ENCODE peak calls at places on chromosomes 3 and 15, in nine cellular contexts. One of them, this sample, is unnamed.

GRCh38 chr3:129517516-129517915 is 10.9 kb upstream of the RHO start:
- DNase-seq in HCT116: no peak
- DNase-seq in body of pancreas: no peak
- DNase-seq in right lobe of liver: no peak
- DNase-seq in ovary: no peak
- DNase-seq in GM12891: no peak
- DNase-seq in transverse colon: no peak
- DNase-seq in lower leg skin: no peak
- DNase-seq in adrenal gland: no peak
- DNase-seq in this sample: no peak

GRCh38 chr15:68700395-68701123 is 120.1 kb downstream of the ANP32A start:
- DNase-seq in HCT116: no peak
- DNase-seq in body of pancreas: no peak
- DNase-seq in right lobe of liver: no peak
- DNase-seq in ovary: peak
- DNase-seq in GM12891: no peak
- DNase-seq in transverse colon: peak
- DNase-seq in lower leg skin: peak
- DNase-seq in adrenal gland: peak
- DNase-seq in this sample: no peak

GRCh38 chr15:91302588-91303439 is 202.8 kb downstream of the SV2B start:
- DNase-seq in HCT116: peak
- DNase-seq in body of pancreas: peak
- DNase-seq in right lobe of liver: no peak
- DNase-seq in ovary: peak
- DNase-seq in GM12891: peak
- DNase-seq in transverse colon: peak
- DNase-seq in lower leg skin: no peak
- DNase-seq in adrenal gland: no peak
- DNase-seq in this sample: no peak

GRCh38 chr3:149604125-149604851 is 53.5 kb downstream of the WWTR1 start:
- DNase-seq in HCT116: no peak
- DNase-seq in body of pancreas: no peak
- DNase-seq in right lobe of liver: no peak
- DNase-seq in ovary: no peak
- DNase-seq in GM12891: no peak
- DNase-seq in transverse colon: no peak
- DNase-seq in lower leg skin: no peak
- DNase-seq in adrenal gland: no peak
- DNase-seq in this sample: no peak

GRCh38 chr3:88149146-88149515 is 628 bp upstream of the C3orf38 start:
- DNase-seq in HCT116: peak
- DNase-seq in body of pancreas: no peak
- DNase-seq in right lobe of liver: no peak
- DNase-seq in ovary: no peak
- DNase-seq in GM12891: no peak
- DNase-seq in transverse colon: no peak
- DNase-seq in lower leg skin: peak
- DNase-seq in adrenal gland: no peak
- DNase-seq in this sample: no peak

GRCh38 chr15:47516576-47517371 is 200.5 kb upstream of the SEMA6D start:
- DNase-seq in HCT116: no peak
- DNase-seq in body of pancreas: no peak
- DNase-seq in right lobe of liver: no peak
- DNase-seq in ovary: no peak
- DNase-seq in GM12891: no peak
- DNase-seq in transverse colon: no peak
- DNase-seq in lower leg skin: no peak
- DNase-seq in adrenal gland: no peak
- DNase-seq in this sample: no peak

GRCh38 chr3:39275052-39275451 is 4.8 kb downstream of the CX3CR1 start:
- DNase-seq in HCT116: no peak
- DNase-seq in body of pancreas: no peak
- DNase-seq in right lobe of liver: no peak
- DNase-seq in ovary: no peak
- DNase-seq in GM12891: no peak
- DNase-seq in transverse colon: no peak
- DNase-seq in lower leg skin: no peak
- DNase-seq in adrenal gland: no peak
- DNase-seq in this sample: no peak

GRCh38 chr3:45182915-45183881 is 37.0 kb upstream of the CDCP1 start:
- DNase-seq in HCT116: peak
- DNase-seq in body of pancreas: peak
- DNase-seq in right lobe of liver: no peak
- DNase-seq in ovary: no peak
- DNase-seq in GM12891: no peak
- DNase-seq in transverse colon: peak
- DNase-seq in lower leg skin: peak
- DNase-seq in adrenal gland: peak
- DNase-seq in this sample: peak

GRCh38 chr3:104269771-104270170 is 1096.9 kb upstream of the ALCAM start:
- DNase-seq in HCT116: no peak
- DNase-seq in body of pancreas: no peak
- DNase-seq in right lobe of liver: no peak
- DNase-seq in ovary: no peak
- DNase-seq in GM12891: no peak
- DNase-seq in transverse colon: no peak
- DNase-seq in lower leg skin: no peak
- DNase-seq in adrenal gland: no peak
- DNase-seq in this sample: no peak

GRCh38 chr3:46733026-46733800 is 15.5 kb upstream of the PRSS50 start:
- DNase-seq in HCT116: no peak
- DNase-seq in body of pancreas: no peak
- DNase-seq in right lobe of liver: no peak
- DNase-seq in ovary: no peak
- DNase-seq in GM12891: no peak
- DNase-seq in transverse colon: no peak
- DNase-seq in lower leg skin: no peak
- DNase-seq in adrenal gland: no peak
- DNase-seq in this sample: no peak

GRCh38 chr3:171001957-171002694 is 24.4 kb downstream of the SLC2A2 start:
- DNase-seq in HCT116: no peak
- DNase-seq in body of pancreas: peak
- DNase-seq in right lobe of liver: peak
- DNase-seq in ovary: no peak
- DNase-seq in GM12891: no peak
- DNase-seq in transverse colon: peak
- DNase-seq in lower leg skin: no peak
- DNase-seq in adrenal gland: no peak
- DNase-seq in this sample: no peak

GRCh38 chr15:74839526-74840395 is 3.2 kb downstream of the ULK3 start:
- DNase-seq in HCT116: no peak
- DNase-seq in body of pancreas: no peak
- DNase-seq in right lobe of liver: no peak
- DNase-seq in ovary: no peak
- DNase-seq in GM12891: no peak
- DNase-seq in transverse colon: no peak
- DNase-seq in lower leg skin: no peak
- DNase-seq in adrenal gland: no peak
- DNase-seq in this sample: no peak

GRCh38 chr3:98875535-98875934 is 26.0 kb downstream of the DCBLD2 start:
- DNase-seq in HCT116: no peak
- DNase-seq in body of pancreas: no peak
- DNase-seq in right lobe of liver: no peak
- DNase-seq in ovary: no peak
- DNase-seq in GM12891: no peak
- DNase-seq in transverse colon: no peak
- DNase-seq in lower leg skin: no peak
- DNase-seq in adrenal gland: no peak
- DNase-seq in this sample: no peak

GRCh38 chr3:12132881-12133280 is 25.8 kb downstream of the TIMP4 start:
- DNase-seq in HCT116: no peak
- DNase-seq in body of pancreas: no peak
- DNase-seq in right lobe of liver: no peak
- DNase-seq in ovary: no peak
- DNase-seq in GM12891: no peak
- DNase-seq in transverse colon: no peak
- DNase-seq in lower leg skin: no peak
- DNase-seq in adrenal gland: no peak
- DNase-seq in this sample: no peak

GRCh38 chr15:92898988-92899909 is 875 bp upstream of the CHD2 start:
- DNase-seq in HCT116: peak
- DNase-seq in body of pancreas: no peak
- DNase-seq in right lobe of liver: no peak
- DNase-seq in ovary: no peak
- DNase-seq in GM12891: no peak
- DNase-seq in transverse colon: no peak
- DNase-seq in lower leg skin: no peak
- DNase-seq in adrenal gland: no peak
- DNase-seq in this sample: no peak

GRCh38 chr15:92900712-92901052 is 558 bp downstream of the CHD2 start:
- DNase-seq in HCT116: no peak
- DNase-seq in body of pancreas: no peak
- DNase-seq in right lobe of liver: no peak
- DNase-seq in ovary: no peak
- DNase-seq in GM12891: no peak
- DNase-seq in transverse colon: no peak
- DNase-seq in lower leg skin: no peak
- DNase-seq in adrenal gland: no peak
- DNase-seq in this sample: no peak

GRCh38 chr15:92901053-92901761 is 1.1 kb downstream of the CHD2 start:
- DNase-seq in HCT116: no peak
- DNase-seq in body of pancreas: no peak
- DNase-seq in right lobe of liver: no peak
- DNase-seq in ovary: no peak
- DNase-seq in GM12891: no peak
- DNase-seq in transverse colon: no peak
- DNase-seq in lower leg skin: no peak
- DNase-seq in adrenal gland: no peak
- DNase-seq in this sample: no peak

GRCh38 chr15:92902020-92902419 is 1.9 kb downstream of the CHD2 start:
- DNase-seq in HCT116: no peak
- DNase-seq in body of pancreas: no peak
- DNase-seq in right lobe of liver: no peak
- DNase-seq in ovary: no peak
- DNase-seq in GM12891: no peak
- DNase-seq in transverse colon: no peak
- DNase-seq in lower leg skin: no peak
- DNase-seq in adrenal gland: no peak
- DNase-seq in this sample: no peak

DNA sequence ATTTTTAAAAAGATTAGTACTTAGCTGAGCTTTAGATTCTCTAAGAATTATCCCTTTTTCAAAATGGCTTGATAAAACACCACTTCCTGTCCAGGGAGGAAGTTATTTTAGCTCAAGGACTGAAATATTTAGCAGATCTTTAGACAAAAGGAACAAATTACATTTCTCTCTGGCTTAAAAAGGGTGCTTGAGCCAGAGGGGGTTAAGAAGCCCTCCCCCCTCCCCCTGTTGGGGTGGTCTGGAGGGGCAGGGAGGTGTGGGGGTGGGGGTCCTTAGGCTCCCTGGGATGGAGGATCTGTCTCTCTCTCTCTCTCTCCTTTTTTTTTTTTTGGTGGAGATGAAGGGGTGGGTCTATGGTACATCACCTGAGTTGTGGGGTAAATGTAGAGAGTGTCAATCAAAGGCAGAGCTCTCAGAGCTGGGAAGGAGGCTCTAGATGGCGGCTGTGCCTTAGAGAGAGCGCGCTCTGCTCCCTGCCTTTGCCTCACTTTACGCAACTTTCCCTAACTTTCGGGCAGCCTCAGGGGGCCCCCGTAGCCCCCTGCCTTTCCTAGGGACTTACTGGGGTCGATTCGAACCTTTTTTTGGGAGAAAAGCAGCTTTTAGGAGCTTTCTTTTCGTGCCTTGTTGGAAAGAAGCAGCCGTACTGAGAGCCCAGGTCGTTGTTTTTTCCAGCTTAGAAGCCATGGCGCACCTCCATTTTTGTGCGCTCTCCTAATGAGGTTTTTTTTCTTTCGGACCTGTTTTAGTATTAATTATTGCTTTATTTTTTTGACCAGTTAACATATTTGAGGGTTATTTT is at the start of gene CHD2:
- DNase-seq in HCT116: peak
- DNase-seq in body of pancreas: peak
- DNase-seq in right lobe of liver: peak
- DNase-seq in ovary: peak
- DNase-seq in GM12891: no peak
- DNase-seq in transverse colon: peak
- DNase-seq in lower leg skin: peak
- DNase-seq in adrenal gland: peak
- DNase-seq in this sample: peak
- TF ChIP-seq POLR2A in HCT116: peak
- TF ChIP-seq POLR2A in body of pancreas: peak
- TF ChIP-seq POLR2A in right lobe of liver: peak
- TF ChIP-seq POLR2A in ovary: peak
- TF ChIP-seq POLR2A in GM12891: peak
- TF ChIP-seq POLR2A in transverse colon: peak
- TF ChIP-seq POLR2A in lower leg skin: peak
- TF ChIP-seq POLR2A in adrenal gland: peak
- TF ChIP-seq POLR2A in this sample: peak

DNA sequence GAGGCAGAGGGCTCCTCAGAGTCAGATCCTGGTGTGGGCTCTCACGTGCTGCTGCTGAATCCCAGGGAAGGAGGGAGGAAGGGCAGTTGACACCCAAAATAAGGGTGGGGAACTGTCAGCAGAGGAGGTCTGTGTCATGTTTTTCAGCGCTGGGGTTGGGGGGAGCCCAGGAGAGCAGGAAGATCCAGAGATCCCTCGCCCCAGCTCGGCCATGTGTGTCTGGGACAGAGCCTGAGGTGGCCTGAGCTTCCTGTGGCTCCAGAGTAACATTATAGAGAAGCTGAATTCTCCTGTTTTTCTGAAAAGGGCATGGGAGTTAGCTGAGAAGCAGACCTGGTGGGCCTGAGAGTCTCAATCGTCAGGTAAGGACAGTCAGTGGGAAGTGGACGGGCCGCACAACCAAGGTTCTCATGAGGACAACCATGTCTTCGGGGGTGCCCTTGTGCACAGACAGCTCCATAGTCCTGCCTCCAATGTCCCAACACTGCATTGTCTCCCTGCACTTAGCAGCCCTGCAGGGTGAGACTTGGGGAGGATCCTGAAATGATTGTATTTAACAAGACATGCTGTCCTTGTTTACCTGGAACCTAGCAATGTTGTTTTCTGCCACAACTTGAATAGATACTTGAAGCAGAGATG is 18.4 kb downstream of the UMPS start:
- DNase-seq in HCT116: no peak
- DNase-seq in body of pancreas: no peak
- DNase-seq in right lobe of liver: no peak
- DNase-seq in ovary: no peak
- DNase-seq in GM12891: no peak
- DNase-seq in transverse colon: no peak
- DNase-seq in lower leg skin: no peak
- DNase-seq in adrenal gland: no peak
- DNase-seq in this sample: no peak
- TF ChIP-seq POLR2A in HCT116: no peak
- TF ChIP-seq POLR2A in body of pancreas: no peak
- TF ChIP-seq POLR2A in right lobe of liver: no peak
- TF ChIP-seq POLR2A in ovary: no peak
- TF ChIP-seq POLR2A in GM12891: peak
- TF ChIP-seq POLR2A in transverse colon: no peak
- TF ChIP-seq POLR2A in lower leg skin: no peak
- TF ChIP-seq POLR2A in adrenal gland: no peak
- TF ChIP-seq POLR2A in this sample: no peak

GRCh38 chr15:84980196-84981053 is 1.2 kb upstream of the PDE8A start:
- DNase-seq in HCT116: peak
- DNase-seq in body of pancreas: peak
- DNase-seq in right lobe of liver: peak
- DNase-seq in ovary: peak
- DNase-seq in GM12891: peak
- DNase-seq in transverse colon: peak
- DNase-seq in lower leg skin: peak
- DNase-seq in adrenal gland: peak
- DNase-seq in this sample: peak
- TF ChIP-seq POLR2A in HCT116: peak
- TF ChIP-seq POLR2A in body of pancreas: peak
- TF ChIP-seq POLR2A in right lobe of liver: peak
- TF ChIP-seq POLR2A in ovary: peak
- TF ChIP-seq POLR2A in GM12891: peak
- TF ChIP-seq POLR2A in transverse colon: peak
- TF ChIP-seq POLR2A in lower leg skin: no peak
- TF ChIP-seq POLR2A in adrenal gland: peak
- TF ChIP-seq POLR2A in this sample: no peak

GRCh38 chr3:71641669-71642068 is 58.1 kb upstream of the FOXP1 start:
- DNase-seq in HCT116: peak
- DNase-seq in body of pancreas: no peak
- DNase-seq in right lobe of liver: no peak
- DNase-seq in ovary: no peak
- DNase-seq in GM12891: no peak
- DNase-seq in transverse colon: no peak
- DNase-seq in lower leg skin: no peak
- DNase-seq in adrenal gland: no peak
- DNase-seq in this sample: no peak
- TF ChIP-seq POLR2A in HCT116: no peak
- TF ChIP-seq POLR2A in body of pancreas: no peak
- TF ChIP-seq POLR2A in right lobe of liver: no peak
- TF ChIP-seq POLR2A in ovary: no peak
- TF ChIP-seq POLR2A in GM12891: no peak
- TF ChIP-seq POLR2A in transverse colon: no peak
- TF ChIP-seq POLR2A in lower leg skin: no peak
- TF ChIP-seq POLR2A in adrenal gland: no peak
- TF ChIP-seq POLR2A in this sample: no peak